ENCODE peak calls at places on chromosomes 11 and 22, in nine cellular contexts. D, K, I, N, X, M, F, C and L are unnamed samples.

GRCh38 chr11:7250166-7250565 is 1.5 kb upstream of the SYT9 start:
- DNase-seq in I (no peak), F (no peak), D (no peak), C (no peak), M (no peak), X (no peak), K (no peak), N (no peak), L (no peak)

GRCh38 chr22:28442951-28443876 is 236.4 kb downstream of the TTC28 start:
- DNase-seq in X (peak), K (peak), F (peak), D (peak), C (peak), I (no peak), M (peak), N (no peak), L (peak)

GRCh38 chr11:81887671-81888070 is 846.0 kb downstream of the FAM181B start:
- DNase-seq in X (no peak), F (no peak), C (no peak), I (no peak), D (no peak), M (no peak), K (no peak), N (no peak), L (no peak)

GRCh38 chr22:22200569-22201184 is 43.9 kb upstream of the VPREB1 start:
- DNase-seq in M (no peak), X (no peak), K (no peak), I (no peak), N (no peak), F (no peak), D (no peak), C (no peak), L (no peak)

GRCh38 chr22:48717883-48718817 is 1109.5 kb downstream of the BRD1 start:
- DNase-seq in N (no peak), M (no peak), F (no peak), K (peak), C (no peak), I (no peak), D (no peak), X (no peak), L (no peak)

GRCh38 chr11:1086171-1087102 is 11.8 kb downstream of the MUC2 start:
- DNase-seq in M (no peak), X (no peak), D (no peak), I (no peak), F (no peak), N (no peak), K (peak), C (no peak), L (no peak)

GRCh38 chr11:90913131-90913668 is 690.4 kb upstream of the CHORDC1 start:
- DNase-seq in I (no peak), K (no peak), F (no peak), C (no peak), M (no peak), X (no peak), N (no peak), D (no peak), L (no peak)

GRCh38 chr11:110130642-110131238 is 37.5 kb downstream of the ZC3H12C start:
- DNase-seq in K (no peak), F (no peak), I (no peak), N (no peak), D (no peak), M (peak), X (peak), C (peak), L (peak)

GRCh38 chr22:42396621-42397331 is 35.4 kb downstream of the NFAM1 start:
- DNase-seq in D (peak), F (peak), X (no peak), N (no peak), K (no peak), C (no peak), I (no peak), M (no peak), L (no peak)

GRCh38 chr11:108221981-108222685 is at the start of gene NPAT:
- DNase-seq in X (no peak), D (peak), C (no peak), K (no peak), N (no peak), I (no peak), M (peak), F (no peak), L (no peak)

GRCh38 chr22:29334696-29335344 is 19.3 kb upstream of the RASL10A start:
- DNase-seq in N (no peak), I (no peak), C (no peak), D (no peak), X (no peak), F (no peak), M (no peak), K (no peak), L (no peak)

GRCh38 chr11:84398017-84398626 is 1112.0 kb upstream of the CCDC90B start:
- DNase-seq in D (no peak), C (no peak), K (no peak), N (no peak), F (no peak), M (no peak), X (no peak), I (peak), L (peak)

GRCh38 chr11:117837070-117837776 is 12.7 kb upstream of the FXYD2 start:
- DNase-seq in M (peak), N (no peak), X (no peak), K (no peak), D (no peak), I (no peak), C (no peak), F (peak), L (no peak)

GRCh38 chr11:122046846-122047245 is 69.2 kb downstream of the BLID start:
- DNase-seq in D (no peak), F (no peak), K (no peak), N (peak), M (no peak), X (no peak), I (no peak), C (no peak), L (no peak)

GRCh38 chr11:17765381-17766359 is 31.1 kb downstream of the KCNC1 start:
- DNase-seq in X (no peak), D (no peak), F (no peak), C (peak), I (no peak), K (no peak), M (no peak), N (no peak), L (no peak)

GRCh38 chr11:90204832-90205646 is 17.8 kb downstream of the CHORDC1 start:
- DNase-seq in F (no peak), K (no peak), M (no peak), N (peak), I (peak), D (no peak), X (no peak), C (no peak), L (peak)

GRCh38 chr11:126339866-126340434 is 15.5 kb upstream of the ST3GAL4 start:
- DNase-seq in X (no peak), I (no peak), K (peak), D (peak), N (no peak), M (no peak), F (peak), C (no peak), L (no peak)

GRCh38 chr11:61575886-61576516 is 4.9 kb downstream of the SYT7 start:
- DNase-seq in N (no peak), M (no peak), C (no peak), I (no peak), D (no peak), F (peak), K (peak), X (no peak), L (no peak)

GRCh38 chr11:61580292-61580888 is 486 bp downstream of the SYT7 start:
- DNase-seq in D (peak), C (no peak), K (no peak), I (no peak), F (no peak), X (no peak), M (no peak), N (no peak), L (peak)

GRCh38 chr11:61579398-61580291 is 1.2 kb downstream of the SYT7 start:
- DNase-seq in M (no peak), I (no peak), D (no peak), C (no peak), K (no peak), X (no peak), N (no peak), F (no peak), L (no peak)

GRCh38 chr11:61578819-61579218 is 2.1 kb downstream of the SYT7 start:
- DNase-seq in D (no peak), M (no peak), C (no peak), F (no peak), X (no peak), I (no peak), N (no peak), K (no peak), L (no peak)

DNA sequence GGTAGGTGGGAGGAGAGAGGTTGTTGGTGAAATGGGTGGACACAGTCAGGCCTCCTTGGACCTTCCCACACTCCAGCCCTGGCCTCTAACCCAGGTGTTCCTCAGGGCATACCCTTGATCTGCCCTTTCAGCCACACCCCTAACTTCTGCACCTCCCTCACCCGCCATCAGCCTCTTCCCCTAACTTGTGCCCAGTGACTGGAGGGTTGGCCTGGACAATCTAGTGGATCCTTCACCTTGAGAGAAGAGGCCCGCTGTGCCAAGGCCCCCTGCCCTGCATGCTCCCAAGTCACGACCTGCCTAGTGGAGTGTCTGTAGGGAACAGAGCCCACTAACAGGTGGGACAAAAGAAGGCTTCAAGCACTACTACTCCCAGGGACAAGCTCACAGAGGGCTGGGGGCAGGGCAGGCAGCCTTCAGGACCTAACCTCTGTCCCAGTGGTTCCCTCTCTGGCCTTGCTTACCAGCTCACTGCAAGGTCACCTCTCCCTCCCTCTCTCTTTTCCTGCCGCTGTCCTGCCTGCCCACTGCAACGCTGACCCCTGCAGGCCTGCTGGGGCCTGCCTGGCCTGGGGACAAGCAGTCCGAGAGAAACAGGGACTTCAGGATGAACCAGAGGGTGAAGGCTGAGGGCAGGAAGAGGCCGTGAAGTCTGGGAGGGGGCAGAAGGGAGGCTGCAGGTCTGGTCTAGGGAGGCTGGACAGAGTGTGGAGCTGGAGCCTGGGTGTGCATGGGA is 3.3 kb downstream of the SYT7 start:
- DNase-seq in I (no peak), M (no peak), D (no peak), C (peak), K (peak), F (peak), X (peak), N (no peak), L (peak)
- TF ChIP-seq CTCF in I (peak), M (no peak), D (peak), C (peak), K (peak), F (peak), X (peak), N (peak), L (peak)

DNA sequence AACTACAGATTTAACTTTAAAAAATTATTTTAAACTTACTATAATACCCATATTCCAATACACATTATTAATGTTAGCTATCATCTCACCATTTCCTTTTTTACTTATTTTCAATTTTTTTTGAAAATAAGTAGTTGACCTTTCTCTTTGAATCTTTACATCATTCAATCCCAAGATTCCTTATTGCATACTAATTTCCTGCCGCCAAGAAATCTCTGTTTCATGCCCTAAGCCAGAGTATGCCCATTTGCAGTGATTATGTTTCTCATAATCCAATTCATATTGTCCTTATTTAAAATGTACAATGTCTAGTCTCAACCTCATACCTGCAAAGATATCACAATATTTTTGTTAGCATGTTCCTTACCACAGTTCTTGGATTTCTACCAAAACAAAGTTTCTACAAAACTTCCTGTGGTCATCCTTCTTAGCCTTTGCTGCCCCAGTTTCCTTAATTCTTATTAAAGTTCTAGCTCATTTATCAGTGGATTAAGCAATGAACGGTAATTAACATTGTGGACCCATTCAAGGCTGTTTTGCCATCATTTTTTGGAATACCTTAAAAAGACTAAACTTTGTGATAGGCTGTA is 75.3 kb downstream of the CD44 start:
- DNase-seq in M (no peak), X (no peak), C (no peak), K (no peak), I (no peak), N (no peak), F (no peak), D (no peak), L (no peak)
- TF ChIP-seq CTCF in M (no peak), X (no peak), C (no peak), K (no peak), I (no peak), N (no peak), F (no peak), D (no peak), L (no peak)

DNA sequence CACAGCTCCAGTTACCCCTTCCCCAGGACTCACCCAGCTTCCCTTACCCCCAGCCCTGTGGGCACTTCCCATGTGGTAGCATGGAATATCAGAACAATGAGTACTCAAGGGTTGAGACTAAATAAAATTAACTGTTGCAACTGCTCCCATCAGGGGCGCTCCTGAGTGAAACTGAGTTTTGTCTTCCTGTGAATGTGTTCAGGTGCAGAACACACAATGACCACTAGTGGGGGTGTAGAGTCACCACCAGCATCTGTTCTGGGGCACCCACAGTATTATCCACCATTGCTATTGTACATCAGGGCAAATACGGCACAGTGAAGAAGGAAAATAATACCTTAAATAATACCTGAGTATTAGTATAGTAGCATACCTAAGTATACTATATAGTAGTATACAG is 689.7 kb downstream of the TBC1D22A start:
- DNase-seq in N (no peak), F (no peak), X (no peak), M (no peak), D (no peak), I (no peak), K (no peak), C (no peak), L (no peak)
- TF ChIP-seq CTCF in N (no peak), F (peak), X (no peak), M (no peak), D (peak), I (peak), K (peak), C (peak), L (no peak)

GRCh38 chr11:12159351-12160099 is 49.1 kb downstream of the MICAL2 start:
- DNase-seq in X (no peak), N (peak), F (no peak), M (no peak), C (no peak), I (peak), D (no peak), K (no peak), L (peak)
- TF ChIP-seq CTCF in X (no peak), N (peak), F (peak), M (no peak), C (no peak), I (no peak), D (no peak), K (no peak), L (no peak)

GRCh38 chr11:63974259-63975143 is at the start of gene COX8A:
- DNase-seq in X (peak), K (peak), F (peak), N (peak), D (peak), M (peak), I (peak), C (peak), L (peak)
- TF ChIP-seq CTCF in X (peak), K (peak), F (peak), N (peak), D (no peak), M (no peak), I (peak), C (no peak), L (no peak)

GRCh38 chr11:27228232-27228631 is 134.8 kb downstream of the CCDC34 start:
- DNase-seq in F (no peak), C (no peak), X (no peak), N (no peak), I (no peak), M (no peak), D (no peak), K (no peak), L (no peak)
- TF ChIP-seq CTCF in F (no peak), C (no peak), X (no peak), N (no peak), I (no peak), M (no peak), D (no peak), K (no peak), L (no peak)

GRCh38 chr22:40479887-40480538 is 109.6 kb downstream of the SGSM3 start:
- DNase-seq in N (no peak), I (no peak), C (no peak), K (no peak), M (no peak), D (no peak), X (no peak), F (no peak), L (no peak)

GRCh38 chr22:40480996-40481395 is 110.6 kb downstream of the SGSM3 start:
- DNase-seq in N (no peak), K (no peak), X (no peak), I (no peak), D (no peak), C (no peak), F (no peak), M (no peak), L (no peak)

GRCh38 chr22:40477683-40478348 is 107.4 kb downstream of the SGSM3 start:
- DNase-seq in X (no peak), K (no peak), D (no peak), C (no peak), M (no peak), F (no peak), N (no peak), I (no peak), L (no peak)

GRCh38 chr22:40478456-40479125 is 108.2 kb downstream of the SGSM3 start:
- DNase-seq in I (no peak), M (no peak), N (no peak), K (no peak), F (no peak), C (no peak), D (no peak), X (no peak), L (no peak)

GRCh38 chr22:40479126-40479800 is 108.9 kb downstream of the SGSM3 start:
- DNase-seq in C (no peak), F (no peak), I (no peak), M (no peak), N (no peak), K (no peak), D (no peak), X (no peak), L (no peak)
- TF ChIP-seq CTCF in C (no peak), F (peak), I (no peak), M (no peak), N (no peak), K (no peak), D (peak), X (no peak), L (no peak)

GRCh38 chr11:79157738-79158137 is 283.1 kb downstream of the TENM4 start:
- DNase-seq in N (no peak), M (no peak), F (no peak), D (no peak), K (no peak), X (no peak), C (no peak), I (no peak), L (no peak)

GRCh38 chr11:79156031-79156430 is 284.8 kb downstream of the TENM4 start:
- DNase-seq in C (no peak), X (no peak), I (no peak), F (no peak), M (no peak), D (no peak), N (no peak), K (no peak), L (no peak)

GRCh38 chr11:79155237-79155636 is 285.6 kb downstream of the TENM4 start:
- DNase-seq in C (no peak), X (no peak), K (no peak), D (no peak), I (no peak), F (no peak), M (no peak), N (no peak), L (no peak)

GRCh38 chr11:79160786-79161403 is 279.9 kb downstream of the TENM4 start:
- DNase-seq in D (no peak), X (no peak), C (no peak), I (no peak), N (no peak), K (no peak), M (no peak), F (no peak), L (peak)

GRCh38 chr11:79159657-79160450 is 281.0 kb downstream of the TENM4 start:
- DNase-seq in K (no peak), X (no peak), C (no peak), M (no peak), N (no peak), F (no peak), D (no peak), I (no peak), L (no peak)
- TF ChIP-seq CTCF in K (no peak), X (peak), C (peak), M (no peak), N (peak), F (no peak), D (no peak), I (peak), L (peak)

DNA sequence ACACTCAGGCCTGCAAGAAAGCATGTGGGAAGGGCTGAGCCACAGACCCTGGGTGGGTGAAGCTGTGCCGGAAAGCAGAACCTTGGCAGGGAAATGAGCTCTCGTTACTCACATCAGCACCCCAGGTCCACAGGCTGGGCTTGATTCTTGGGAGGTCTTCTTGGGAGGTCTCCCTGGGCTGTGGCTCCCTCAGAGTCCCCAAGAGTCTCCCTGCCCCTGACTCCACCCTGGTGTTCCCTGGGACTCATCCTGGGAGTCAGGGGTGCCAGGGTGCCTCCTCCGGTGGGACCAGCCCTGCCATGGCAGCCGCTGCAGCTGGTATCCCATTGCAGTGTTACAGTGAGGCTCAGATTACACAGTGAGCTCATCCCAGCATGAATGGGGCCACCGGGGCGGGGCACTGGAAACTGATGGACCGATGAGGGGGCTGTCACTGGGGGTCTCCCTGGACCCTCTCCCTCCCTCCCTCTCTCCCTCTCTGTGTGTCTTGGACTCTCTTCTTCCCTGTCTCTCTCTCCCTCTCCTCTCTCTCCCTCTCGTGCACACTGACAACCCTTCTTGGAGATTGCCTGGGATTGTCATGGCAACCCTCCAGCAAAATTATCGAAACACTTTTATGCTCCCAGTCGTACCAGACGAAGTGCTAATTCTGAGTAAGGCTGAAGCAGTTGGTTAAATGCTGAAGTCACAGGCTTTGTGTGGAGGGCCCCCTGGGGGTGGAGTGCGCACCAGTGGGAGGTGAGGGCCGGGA is 8.7 kb upstream of the C11orf96 start:
- DNase-seq in M (no peak), X (no peak), D (no peak), N (no peak), F (no peak), C (no peak), I (no peak), K (no peak), L (no peak)
- TF ChIP-seq CTCF in M (no peak), X (no peak), D (no peak), N (no peak), F (no peak), C (no peak), I (no peak), K (no peak), L (no peak)